ENCODE peak calls at places on chromosomes 7 and 10, in seven cellular contexts. W, N, K, P, X, I and E are unnamed samples. For H3K36me3, the result is how much of the 10 kb centered on the place peaks cover.

GRCh38 chr7:26965724-26966123 is 101.3 kb upstream of the SKAP2 start:
- DNase-seq in W (no peak), N (no peak), K (no peak), P (no peak), X (no peak), I (no peak), E (no peak)

GRCh38 chr7:90816511-90817142 is 220.5 kb downstream of the CDK14 start:
- DNase-seq in W (peak), N (no peak), K (no peak), P (no peak), X (peak), I (no peak), E (no peak)

GRCh38 chr10:131663411-131663810 is 237.4 kb upstream of the PPP2R2D start:
- DNase-seq in W (no peak), N (no peak), K (no peak), P (no peak), X (no peak), I (no peak), E (no peak)

GRCh38 chr10:84352251-84352842 is 24.0 kb downstream of the CCSER2 start:
- DNase-seq in W (peak), N (peak), K (peak), P (peak), X (peak), I (peak), E (peak)

GRCh38 chr10:73648252-73648651 is 7.0 kb upstream of the MYOZ1 start:
- DNase-seq in W (peak), N (no peak), K (no peak), P (no peak), X (peak), I (no peak), E (no peak)

GRCh38 chr7:132434041-132434440 is 142.2 kb downstream of the PLXNA4 start:
- DNase-seq in W (no peak), N (no peak), K (no peak), P (no peak), X (no peak), I (no peak), E (no peak)

GRCh38 chr10:51700228-51700835 is 937 bp upstream of the CSTF2T start:
- DNase-seq in W (peak), N (no peak), K (peak), P (no peak), X (peak), I (peak), E (peak)

GRCh38 chr10:133124357-133125211 is 35.4 kb upstream of the KNDC1 start:
- DNase-seq in W (peak), N (peak), K (peak), P (peak), X (no peak), I (no peak), E (no peak)

GRCh38 chr10:13462551-13462950 is 66.3 kb downstream of the BEND7 start:
- DNase-seq in W (peak), N (no peak), K (no peak), P (no peak), X (peak), I (no peak), E (no peak)

GRCh38 chr7:141053626-141054025 is 20.2 kb upstream of the TMEM178B start:
- DNase-seq in W (no peak), N (no peak), K (no peak), P (no peak), X (no peak), I (no peak), E (peak)

GRCh38 chr7:48147078-48147591 is 24.1 kb upstream of the ABCA13 start:
- DNase-seq in W (no peak), N (no peak), K (peak), P (no peak), X (no peak), I (no peak), E (no peak)

GRCh38 chr7:56537952-56538351 is 421.7 kb upstream of the NUPR2 start:
- DNase-seq in W (no peak), N (no peak), K (no peak), P (no peak), X (no peak), I (no peak), E (no peak)

GRCh38 chr10:97891497-97892167 is 42.0 kb downstream of the GOLGA7B start:
- DNase-seq in W (no peak), N (no peak), K (no peak), P (peak), X (no peak), I (no peak), E (no peak)

GRCh38 chr7:142348100-142348499 is 90.2 kb upstream of the PRSS58 start:
- DNase-seq in W (no peak), N (no peak), K (no peak), P (no peak), X (no peak), I (no peak), E (no peak)

GRCh38 chr7:82109288-82109687 is 334.3 kb downstream of the CACNA2D1 start:
- DNase-seq in W (peak), N (no peak), K (no peak), P (no peak), X (peak), I (no peak), E (no peak)

GRCh38 chr10:131816157-131816775 is 84.5 kb upstream of the PPP2R2D start:
- DNase-seq in W (no peak), N (peak), K (no peak), P (no peak), X (no peak), I (no peak), E (no peak)

GRCh38 chr10:97321807-97322195 is 2.7 kb downstream of the FRAT1 start:
- DNase-seq in W (no peak), N (no peak), K (no peak), P (no peak), X (no peak), I (no peak), E (no peak)

GRCh38 chr7:148142660-148143248 is 447.8 kb upstream of the C7orf33 start:
- DNase-seq in W (peak), N (no peak), K (peak), P (no peak), X (peak), I (peak), E (no peak)

GRCh38 chr7:105257338-105257737 is 131.4 kb downstream of the SRPK2 start:
- DNase-seq in W (no peak), N (no peak), K (no peak), P (no peak), X (no peak), I (peak), E (no peak)

GRCh38 chr10:114437456-114438292 is 33.4 kb upstream of the AFAP1L2 start:
- DNase-seq in W (peak), N (no peak), K (no peak), P (no peak), X (peak), I (peak), E (no peak)

GRCh38 chr7:116741625-116742316 is 69.8 kb downstream of the MET start:
- DNase-seq in W (no peak), N (no peak), K (no peak), P (no peak), X (no peak), I (no peak), E (no peak)

GRCh38 chr7:90739731-90740130 is 143.6 kb downstream of the CDK14 start:
- DNase-seq in W (no peak), N (no peak), K (no peak), P (no peak), X (no peak), I (no peak), E (no peak)

GRCh38 chr7:6026011-6026819 is 5.0 kb upstream of the ANKRD61 start:
- DNase-seq in W (peak), N (peak), K (peak), P (peak), X (peak), I (peak), E (peak)

GRCh38 chr10:19767876-19768275 is 48.4 kb upstream of the PLXDC2 start:
- DNase-seq in W (no peak), N (no peak), K (no peak), P (no peak), X (no peak), I (no peak), E (no peak)

GRCh38 chr7:38452615-38453014 is 178.6 kb downstream of the AMPH start:
- DNase-seq in W (no peak), N (no peak), K (no peak), P (no peak), X (peak), I (no peak), E (no peak)

GRCh38 chr7:136874393-136875032 is 6.1 kb downstream of the CHRM2 start:
- DNase-seq in W (peak), N (no peak), K (no peak), P (no peak), X (peak), I (peak), E (no peak)

GRCh38 chr7:91348686-91349085 is 84.5 kb downstream of the FZD1 start:
- DNase-seq in W (peak), N (no peak), K (no peak), P (no peak), X (peak), I (no peak), E (no peak)

GRCh38 chr10:117967149-117967548 is 79.6 kb downstream of the RAB11FIP2 start:
- DNase-seq in W (no peak), N (no peak), K (no peak), P (no peak), X (no peak), I (no peak), E (no peak)

GRCh38 chr10:13271552-13272163 is 28.2 kb downstream of the PHYH start:
- DNase-seq in W (peak), N (peak), K (peak), P (no peak), X (peak), I (peak), E (peak)

GRCh38 chr10:105063796-105064195 is 422.7 kb downstream of the SORCS3 start:
- DNase-seq in W (no peak), N (no peak), K (peak), P (no peak), X (peak), I (peak), E (no peak)

GRCh38 chr7:92460109-92460508 is 12.8 kb downstream of the GATAD1 start:
- DNase-seq in W (no peak), N (no peak), K (no peak), P (no peak), X (no peak), I (no peak), E (no peak)
- H3K36me3 ChIP-seq in W (under half), N (under half), K (under half), P (under half), X (under half), I (under half), E (under half)

GRCh38 chr10:58396057-58396456 is 10.8 kb downstream of the TFAM start:
- DNase-seq in W (no peak), N (no peak), K (no peak), P (no peak), X (no peak), I (no peak), E (no peak)
- H3K36me3 ChIP-seq in W (under half), N (under half), K (under half), P (half or more), X (under half), I (half or more), E (under half)

DNA sequence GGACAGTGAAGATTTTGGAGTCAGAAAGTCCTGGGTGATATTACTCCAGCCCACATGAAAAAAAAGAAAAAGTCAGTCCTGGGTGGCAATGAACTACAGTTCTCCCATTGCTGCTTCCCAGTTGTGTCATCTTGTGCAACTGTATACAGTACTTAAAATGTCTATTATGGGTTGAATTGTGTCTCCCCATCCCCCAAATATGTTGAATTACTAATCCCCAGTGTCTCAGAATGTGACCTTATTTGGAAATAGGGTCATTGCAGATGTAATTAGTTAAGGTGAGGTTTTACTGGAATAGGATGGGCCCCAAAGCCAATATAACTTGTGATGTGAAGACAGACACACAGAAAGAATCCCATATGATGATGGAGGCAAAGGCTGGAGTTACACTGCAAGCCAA is 15.7 kb downstream of the SEC23IP start:
- DNase-seq in W (no peak), N (no peak), K (no peak), P (no peak), X (peak), I (no peak), E (no peak)
- H3K36me3 ChIP-seq in W (under half), N (under half), K (under half), P (half or more), X (half or more), I (half or more), E (under half)

GRCh38 chr10:865924-866576 is 65.5 kb downstream of the LARP4B start:
- DNase-seq in W (no peak), N (no peak), K (no peak), P (no peak), X (no peak), I (no peak), E (no peak)
- H3K36me3 ChIP-seq in W (under half), N (under half), K (under half), P (half or more), X (under half), I (half or more), E (under half)

GRCh38 chr7:66815976-66816375 is 75.4 kb downstream of the RABGEF1 start:
- DNase-seq in W (no peak), N (no peak), K (no peak), P (no peak), X (no peak), I (no peak), E (no peak)

GRCh38 chr7:66807736-66808135 is 67.2 kb downstream of the RABGEF1 start:
- DNase-seq in W (no peak), N (no peak), K (no peak), P (no peak), X (no peak), I (no peak), E (no peak)

GRCh38 chr7:66810716-66811115 is 70.2 kb downstream of the RABGEF1 start:
- DNase-seq in W (no peak), N (no peak), K (no peak), P (no peak), X (no peak), I (no peak), E (no peak)
- H3K36me3 ChIP-seq in W (under half), N (under half), K (under half), P (half or more), X (half or more), I (half or more), E (half or more)

GRCh38 chr7:135634191-135634878 is 28.0 kb upstream of the STMP1 start:
- DNase-seq in W (no peak), N (no peak), K (no peak), P (no peak), X (no peak), I (no peak), E (no peak)
- H3K36me3 ChIP-seq in W (half or more), N (under half), K (under half), P (half or more), X (under half), I (half or more), E (half or more)

GRCh38 chr10:101817542-101818118 is 614 bp downstream of the OGA start:
- DNase-seq in W (peak), N (peak), K (peak), P (peak), X (peak), I (peak), E (no peak)

GRCh38 chr10:101814466-101815041 is 3.7 kb downstream of the OGA start:
- DNase-seq in W (no peak), N (no peak), K (no peak), P (no peak), X (peak), I (peak), E (no peak)

GRCh38 chr10:101816913-101817541 is 1.2 kb downstream of the OGA start:
- DNase-seq in W (no peak), N (no peak), K (no peak), P (no peak), X (peak), I (no peak), E (no peak)

GRCh38 chr10:101816375-101816773 is 1.9 kb downstream of the OGA start:
- DNase-seq in W (no peak), N (no peak), K (no peak), P (no peak), X (peak), I (no peak), E (no peak)

GRCh38 chr10:101812606-101813005 is 5.6 kb downstream of the OGA start:
- DNase-seq in W (no peak), N (no peak), K (no peak), P (no peak), X (peak), I (no peak), E (no peak)
- H3K36me3 ChIP-seq in W (under half), N (under half), K (under half), P (half or more), X (under half), I (half or more), E (under half)